ENCODE peak calls at places on chromosomes 3 and 15, in five cellular contexts. X is tibial artery; A is AG04450; M is HCEC 1CT; O is stimulated activated CD8-positive, alpha-beta memory T cell treated with anti-CD3 and anti-CD28 coated beads, Interleukin-2, amount 100 ng/mL, for 1 hour. J is an unnamed sample.

GRCh38 chr3:36701249-36701572 is 63.1 kb downstream of the DCLK3 start:
- DNase-seq in O (no peak), M (no peak), X (no peak), A (no peak), J (no peak)

GRCh38 chr3:126939347-126939735 is 43.6 kb upstream of the PLXNA1 start:
- DNase-seq in A (no peak), M (no peak), O (no peak), X (no peak), J (no peak)

GRCh38 chr3:78978037-78978436 is 789.8 kb downstream of the ROBO1 start:
- DNase-seq in A (no peak), X (no peak), M (peak; percentile 51), O (no peak), J (no peak)

GRCh38 chr15:81064253-81064652 is 63.5 kb downstream of the TLNRD1 start:
- DNase-seq in X (no peak), A (no peak), O (no peak), M (no peak), J (peak; percentile 13)

GRCh38 chr15:45796433-45796832 is 161.6 kb downstream of the SQOR start:
- DNase-seq in M (no peak), A (no peak), X (no peak), O (no peak), J (no peak)

GRCh38 chr3:170977911-170978310 is 48.6 kb downstream of the SLC2A2 start:
- DNase-seq in X (no peak), A (no peak), O (no peak), M (no peak), J (peak; percentile 59)

GRCh38 chr3:48347500-48347899 is 14.0 kb upstream of the SPINK8 start:
- DNase-seq in M (no peak), A (no peak), O (no peak), X (no peak), J (no peak)

GRCh38 chr3:157394361-157394760 is 42.3 kb upstream of the PTX3 start:
- DNase-seq in A (no peak), O (no peak), M (no peak), X (no peak), J (no peak)

GRCh38 chr15:89888214-89888804 is 5.5 kb downstream of the AP3S2 start:
- DNase-seq in X (no peak), A (peak; percentile 74), M (peak; percentile 79), O (no peak), J (peak; percentile 64)

GRCh38 chr15:70061696-70062270 is 35.9 kb downstream of the TLE3 start:
- DNase-seq in O (no peak), A (no peak), M (no peak), X (peak; percentile 47), J (no peak)

GRCh38 chr15:74655424-74655823 is 39.8 kb downstream of the CLK3 start:
- DNase-seq in O (no peak), X (no peak), M (no peak), A (no peak), J (no peak)